ENCODE peak calls at places on chromosomes 4 and X, in seven cellular contexts. A is HT-29; W is Right ventricle myocardium superior; T is gastrocnemius medialis; B is NCI-H1092; V is ovary; Q is stimulated activated CD4-positive, alpha-beta T cell treated with anti-CD3 and anti-CD28 coated beads, Interleukin-4, amount 100 ng/mL, for 48 hours. M is an unnamed sample.

GRCh38 chrX:16785247-16786138 is 773 bp upstream of the TXLNG start:
- DNase-seq in A (peak), W (no peak), T (peak), B (no peak), V (peak), Q (no peak), M (no peak)

GRCh38 chrX:41035582-41035981 is 49.7 kb upstream of the USP9X start:
- DNase-seq in A (peak), W (no peak), T (no peak), B (no peak), V (no peak), Q (no peak), M (no peak)

GRCh38 chrX:43655151-43655676 is 885 bp upstream of the MAOA start:
- DNase-seq in A (peak), W (no peak), T (peak), B (no peak), V (no peak), Q (peak), M (peak)

GRCh38 chr4:138021116-138021820 is 220.9 kb downstream of the SLC7A11 start:
- DNase-seq in A (no peak), W (no peak), T (no peak), B (no peak), V (no peak), Q (no peak), M (no peak)

GRCh38 chr4:184792950-184793555 is 32.7 kb downstream of the ACSL1 start:
- DNase-seq in A (no peak), W (no peak), T (peak), B (no peak), V (no peak), Q (peak), M (peak)

GRCh38 chrX:119041175-119041574 is 31.6 kb upstream of the CT47C1 start:
- DNase-seq in A (peak), W (peak), T (peak), B (no peak), V (peak), Q (no peak), M (peak)

GRCh38 chr4:41334182-41334581 is 77.5 kb downstream of the UCHL1 start:
- DNase-seq in A (peak), W (no peak), T (no peak), B (no peak), V (no peak), Q (no peak), M (no peak)

GRCh38 chrX:110667706-110668105 is 127.9 kb downstream of the CHRDL1 start:
- DNase-seq in A (peak), W (no peak), T (no peak), B (no peak), V (no peak), Q (no peak), M (no peak)

GRCh38 chr4:173211838-173212237 is 43.2 kb downstream of the GALNT7 start:
- DNase-seq in A (peak), W (no peak), T (no peak), B (no peak), V (no peak), Q (no peak), M (peak)

GRCh38 chr4:169968999-169969398 is 57.2 kb downstream of the MFAP3L start:
- DNase-seq in A (no peak), W (no peak), T (no peak), B (no peak), V (no peak), Q (no peak), M (no peak)

GRCh38 chrX:103628386-103629290 is at the start of gene TCEAL1:
- DNase-seq in A (peak), W (peak), T (peak), B (peak), V (peak), Q (peak), M (peak)

GRCh38 chr4:48275247-48275646 is 5.6 kb upstream of the TEC start:
- DNase-seq in A (peak), W (no peak), T (no peak), B (peak), V (no peak), Q (no peak), M (peak)

GRCh38 chr4:168886361-168886760 is 123.7 kb downstream of the CBR4 start:
- DNase-seq in A (no peak), W (no peak), T (peak), B (no peak), V (no peak), Q (no peak), M (peak)

GRCh38 chrX:1546601-1547275 is 9.8 kb upstream of the P2RY8 start:
- DNase-seq in A (no peak), W (no peak), T (no peak), B (no peak), V (no peak), Q (no peak), M (no peak)

GRCh38 chrX:32016195-32016594 is 944.4 kb upstream of the FTHL17 start:
- DNase-seq in A (no peak), W (no peak), T (no peak), B (no peak), V (no peak), Q (no peak), M (no peak)

GRCh38 chr4:2537011-2537830 is 774 bp downstream of the FAM193A start:
- DNase-seq in A (peak), W (peak), T (peak), B (peak), V (peak), Q (peak), M (peak)

GRCh38 chr4:142548491-142548890 is 297.6 kb downstream of the INPP4B start:
- DNase-seq in A (no peak), W (no peak), T (no peak), B (no peak), V (no peak), Q (no peak), M (no peak)

GRCh38 chrX:149979126-149979644 is 40.9 kb upstream of the EOLA2 start:
- DNase-seq in A (no peak), W (no peak), T (no peak), B (no peak), V (no peak), Q (no peak), M (no peak)

GRCh38 chrX:3345281-3346081 is 971 bp downstream of the MXRA5 start:
- DNase-seq in A (no peak), W (peak), T (no peak), B (no peak), V (peak), Q (no peak), M (peak)

GRCh38 chrX:10756365-10756915 is 136.1 kb upstream of the MID1 start:
- DNase-seq in A (peak), W (no peak), T (no peak), B (no peak), V (no peak), Q (no peak), M (peak)

GRCh38 chr4:25767877-25768475 is 94.8 kb downstream of the SEL1L3 start:
- DNase-seq in A (peak), W (peak), T (peak), B (peak), V (peak), Q (no peak), M (peak)

GRCh38 chr4:24470681-24471622 is 113.4 kb downstream of the DHX15 start:
- DNase-seq in A (no peak), W (peak), T (no peak), B (no peak), V (peak), Q (no peak), M (peak)

GRCh38 chrX:56221101-56221500 is 11.1 kb upstream of the KLF8 start:
- DNase-seq in A (no peak), W (no peak), T (no peak), B (no peak), V (peak), Q (no peak), M (no peak)

GRCh38 chrX:107123750-107124149 is 5.1 kb upstream of the RBM41 start:
- DNase-seq in A (no peak), W (no peak), T (no peak), B (no peak), V (no peak), Q (no peak), M (no peak)

GRCh38 chrX:148500428-148501120 is at the start of gene AFF2:
- DNase-seq in A (no peak), W (peak), T (no peak), B (no peak), V (peak), Q (no peak), M (peak)

M was measured in ACHN.